ENCODE peak calls at places on chromosomes 13 and 19, in five cellular contexts. K is breast epithelium, G is body of pancreas, H is tibial nerve, I is adrenal gland. D is an unnamed sample.

GRCh38 chr19:14300281-14300680 is 81.0 kb upstream of the ADGRE5 start:
- DNase-seq in I (no peak), K (no peak), H (no peak), G (no peak), D (no peak)

GRCh38 chr13:113374511-113375175 is 10.7 kb upstream of the GRTP1 start:
- DNase-seq in H (no peak), K (no peak), G (no peak), I (no peak), D (peak; percentile 26)

GRCh38 chr19:38070573-38070972 is 153.4 kb downstream of the DPF1 start:
- DNase-seq in H (no peak), I (no peak), G (no peak), K (no peak), D (no peak)

GRCh38 chr19:35267818-35268545 is 780 bp upstream of the USF2 start:
- DNase-seq in K (peak; percentile 57), H (peak; percentile 48), I (peak; percentile 77), G (peak; percentile 78), D (peak; percentile 97)

GRCh38 chr13:110509478-110509926 is 52.0 kb downstream of the RAB20 start:
- DNase-seq in G (no peak), H (no peak), K (no peak), I (no peak), D (no peak)

GRCh38 chr19:16355293-16356043 is 30.8 kb downstream of the KLF2 start:
- DNase-seq in G (no peak), H (no peak), I (no peak), K (no peak), D (no peak)

GRCh38 chr13:94056362-94056990 is 423.0 kb downstream of the DCT start:
- DNase-seq in I (no peak), H (no peak), K (no peak), G (no peak), D (no peak)

GRCh38 chr13:24275041-24275440 is 34.3 kb upstream of the C1QTNF9 start:
- DNase-seq in I (no peak), H (no peak), K (no peak), G (no peak), D (no peak)

GRCh38 chr19:22612316-22612715 is 21.8 kb upstream of the ZNF492 start:
- DNase-seq in G (no peak), I (no peak), H (no peak), K (no peak), D (no peak)

GRCh38 chr13:93554514-93554913 is 327.9 kb downstream of the GPC6 start:
- DNase-seq in I (no peak), K (no peak), H (no peak), G (no peak), D (no peak)

GRCh38 chr13:91273675-91274074 is 73.8 kb upstream of the MIR17HG start:
- DNase-seq in G (no peak), K (no peak), I (no peak), H (no peak), D (no peak)

GRCh38 chr19:38060346-38060745 is 153.3 kb downstream of the SIPA1L3 start:
- DNase-seq in G (no peak), H (no peak), K (no peak), I (no peak), D (no peak)

GRCh38 chr19:34598217-34599155 is 78.5 kb downstream of the SCGB2B2 start:
- DNase-seq in K (no peak), H (no peak), I (no peak), G (peak; percentile 54), D (no peak)

GRCh38 chr13:43127827-43128226 is 104.4 kb downstream of the DNAJC15 start:
- DNase-seq in H (no peak), I (no peak), K (no peak), G (no peak), D (no peak)

GRCh38 chr19:35030257-35031071 is at the start of gene SCN1B:
- DNase-seq in H (no peak), I (peak; percentile 70), K (no peak), G (peak; percentile 79), D (peak; percentile 62)

GRCh38 chr13:113922412-113923118 is 51.3 kb downstream of the C13orf46 start:
- DNase-seq in I (peak; percentile 5), K (peak; percentile 6), G (no peak), H (no peak), D (peak; percentile 7)

GRCh38 chr19:21848706-21849105 is 12.7 kb upstream of the ZNF43 start:
- DNase-seq in G (peak; percentile 23), H (no peak), K (no peak), I (no peak), D (no peak)

GRCh38 chr13:65149687-65150086 is 2080.4 kb downstream of the PCDH9 start:
- DNase-seq in I (no peak), K (no peak), H (no peak), G (no peak), D (peak; percentile 73)

GRCh38 chr19:33785795-33786194 is 10.9 kb upstream of the KCTD15 start:
- DNase-seq in I (no peak), K (no peak), G (no peak), H (no peak), D (no peak)

GRCh38 chr19:13082192-13083007 is 20.3 kb downstream of the LYL1 start:
- DNase-seq in I (no peak), K (no peak), H (peak; percentile 46), G (peak; percentile 53), D (no peak)

GRCh38 chr19:38634757-38635482 is 12.5 kb upstream of the ACTN4 start:
- DNase-seq in H (peak; percentile 78), G (peak; percentile 73), I (peak; percentile 76), K (no peak), D (peak; percentile 79)

GRCh38 chr13:30908416-30908980 is 2.4 kb downstream of the MEDAG start:
- DNase-seq in H (peak; percentile 55), K (no peak), I (no peak), G (no peak), D (no peak)

GRCh38 chr13:21987793-21988192 is 316.9 kb downstream of the FGF9 start:
- DNase-seq in I (no peak), K (no peak), H (no peak), G (no peak), D (no peak)

GRCh38 chr13:53411443-53411842 is 382.8 kb downstream of the OLFM4 start:
- DNase-seq in G (no peak), I (no peak), K (no peak), H (no peak), D (no peak)

GRCh38 chr19:41928754-41929535 is 696 bp upstream of the ERFL start:
- DNase-seq in I (no peak), K (no peak), H (no peak), G (peak; percentile 33), D (no peak)

GRCh38 chr13:43569688-43570087 is 217.1 kb downstream of the ENOX1 start:
- DNase-seq in I (no peak), K (no peak), G (no peak), H (no peak), D (no peak)

GRCh38 chr19:40006273-40006691 is 9.4 kb downstream of the ZNF546 start:
- DNase-seq in G (no peak), I (no peak), H (no peak), K (no peak), D (no peak)

GRCh38 chr13:80012281-80012680 is 328.6 kb downstream of the SPRY2 start:
- DNase-seq in K (no peak), I (no peak), H (no peak), G (no peak), D (peak; percentile 20)

GRCh38 chr13:110382229-110382628 is 75.1 kb downstream of the COL4A2 start:
- DNase-seq in I (no peak), G (no peak), H (no peak), K (no peak), D (no peak)

GRCh38 chr19:4642625-4643024 is 3.3 kb downstream of the TNFAIP8L1 start:
- DNase-seq in K (no peak), H (no peak), G (no peak), I (no peak), D (no peak)

GRCh38 chr13:103356226-103356864 is 290.1 kb upstream of the SLC10A2 start:
- DNase-seq in I (no peak), H (no peak), K (no peak), G (no peak), D (no peak)

GRCh38 chr19:18435185-18435841 is 2.6 kb downstream of the ISYNA1 start:
- DNase-seq in I (peak; percentile 40), H (no peak), K (no peak), G (no peak), D (no peak)

GRCh38 chr19:10219678-10220077 is 11.5 kb downstream of the S1PR2 start:
- DNase-seq in G (no peak), I (no peak), H (no peak), K (no peak), D (no peak)

GRCh38 chr19:17021793-17022590 is 4.6 kb downstream of the CPAMD8 start:
- DNase-seq in I (no peak), H (no peak), G (no peak), K (peak; percentile 51), D (peak; percentile 86)

GRCh38 chr13:35179494-35179893 is 237.4 kb downstream of the NBEA start:
- DNase-seq in I (no peak), G (no peak), H (no peak), K (no peak), D (no peak)

GRCh38 chr13:31090921-31091624 is 70.6 kb downstream of the HSPH1 start:
- DNase-seq in H (no peak), I (no peak), G (peak; percentile 18), K (no peak), D (no peak)

GRCh38 chr19:17711851-17712250 is 7.4 kb upstream of the MAP1S start:
- DNase-seq in K (no peak), H (no peak), I (no peak), G (no peak), D (no peak)

GRCh38 chr13:48411281-48412099 is 1.4 kb downstream of the LPAR6 start:
- DNase-seq in K (no peak), I (no peak), H (no peak), G (no peak), D (no peak)

GRCh38 chr13:45786293-45786920 is 65.1 kb downstream of the SIAH3 start:
- DNase-seq in H (no peak), I (no peak), G (peak; percentile 49), K (no peak), D (no peak)

GRCh38 chr19:1286859-1287621 is 1.4 kb downstream of the EFNA2 start:
- DNase-seq in K (no peak), I (no peak), G (no peak), H (no peak), D (peak; percentile 66)
- H3K27me3 ChIP-seq in K (peaks cover 23% of the 10 kb centered on the region), I (peaks cover 60% of the 10 kb centered on the region), G (peaks cover 39% of the 10 kb centered on the region), H (no peaks in the 10 kb centered on the region), D (no peaks in the 10 kb centered on the region)

GRCh38 chr19:45177817-45178261 is at the start of gene TRAPPC6A:
- DNase-seq in G (no peak), K (no peak), H (peak; percentile 18), I (no peak), D (peak; percentile 51)
- TF ChIP-seq POLR2A in G (peak; percentile 28), K (peak; percentile 51), H (peak; percentile 77), I (peak; percentile 20), D (peak; percentile 89)

DNA sequence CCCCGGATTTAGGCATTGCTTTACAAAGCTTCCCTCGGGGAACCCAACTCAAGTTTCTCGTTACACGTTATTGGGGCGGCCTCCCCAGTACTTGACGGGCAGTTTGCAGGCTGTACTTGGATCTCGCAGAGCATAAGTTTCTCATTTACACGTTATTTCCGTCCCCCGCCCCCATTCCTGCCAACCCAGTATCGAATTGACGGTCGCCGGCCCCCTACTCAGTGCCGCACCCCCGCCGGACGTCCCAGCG is 525 bp downstream of the SMG9 start:
- DNase-seq in H (no peak), I (no peak), G (no peak), K (no peak), D (no peak)
- H3K27ac ChIP-seq in H (peak overlapping the region; percentile 99), I (peak overlapping the region; percentile 98), G (peak overlapping the region; percentile 100), K (peak overlapping the region; percentile 98), D (peak overlapping the region; percentile 98)

GRCh38 chr13:51426982-51427381 is 25.9 kb downstream of the INTS6 start:
- DNase-seq in I (no peak), K (no peak), H (no peak), G (no peak), D (no peak)
- H3K27me3 ChIP-seq in I (no peaks in the 10 kb centered on the region), K (no peaks in the 10 kb centered on the region), H (no peaks in the 10 kb centered on the region), G (no peaks in the 10 kb centered on the region), D (no peaks in the 10 kb centered on the region)

D was measured in upper lobe of left lung.